ENCODE peak calls at places on chromosomes 16 and 17, in six cellular contexts. J, I, S, Z, U and Q are unnamed samples.

GRCh38 chr16:48231675-48232214 is 12.4 kb upstream of the LONP2 start:
- DNase-seq in Z (no peak), S (no peak), U (no peak), I (peak; percentile 59), J (no peak), Q (no peak)

GRCh38 chr17:5210853-5211252 is 19.2 kb upstream of the ZNF594 start:
- DNase-seq in S (no peak), Z (no peak), I (no peak), J (no peak), U (no peak), Q (no peak)

GRCh38 chr17:10622610-10623485 is 34.3 kb downstream of the MYH3 start:
- DNase-seq in U (no peak), S (no peak), I (no peak), J (no peak), Z (no peak), Q (no peak)

GRCh38 chr17:34542700-34543336 is 36.6 kb upstream of the TMEM132E start:
- DNase-seq in S (no peak), J (no peak), U (peak; percentile 46), Z (no peak), I (peak; percentile 2), Q (no peak)

GRCh38 chr17:7997186-7997585 is 5.2 kb upstream of the GUCY2D start:
- DNase-seq in S (peak; percentile 25), U (no peak), Z (no peak), J (no peak), I (peak; percentile 56), Q (peak; percentile 64)

GRCh38 chr17:68455756-68456528 is 1.4 kb downstream of the WIPI1 start:
- DNase-seq in S (no peak), Z (no peak), U (no peak), I (no peak), J (no peak), Q (no peak)

GRCh38 chr17:6110592-6110991 is 40.4 kb downstream of the WSCD1 start:
- DNase-seq in Z (no peak), U (no peak), J (no peak), S (no peak), I (no peak), Q (no peak)

GRCh38 chr16:17176199-17176598 is 294.6 kb downstream of the XYLT1 start:
- DNase-seq in S (no peak), J (no peak), I (no peak), U (no peak), Z (no peak), Q (no peak)

GRCh38 chr16:11740567-11740966 is 2.1 kb downstream of the TXNDC11 start:
- DNase-seq in S (no peak), U (no peak), I (peak; percentile 36), Z (no peak), J (no peak), Q (no peak)

GRCh38 chr16:11742536-11743307 is at the start of gene TXNDC11:
- DNase-seq in J (peak; percentile 100), Z (peak; percentile 100), S (peak; percentile 100), I (peak; percentile 98), U (peak; percentile 100), Q (peak; percentile 100)

GRCh38 chr16:11744075-11744470 is 1.4 kb upstream of the TXNDC11 start:
- DNase-seq in U (no peak), Z (no peak), I (no peak), J (no peak), S (no peak), Q (no peak)

GRCh38 chr16:11742041-11742535 is 569 bp downstream of the TXNDC11 start:
- DNase-seq in J (no peak), I (peak; percentile 18), Z (peak; percentile 85), S (peak; percentile 52), U (no peak), Q (peak; percentile 79)

GRCh38 chr16:11743308-11744074 is 834 bp upstream of the TXNDC11 start:
- DNase-seq in S (no peak), I (peak; percentile 9), J (no peak), U (no peak), Z (peak; percentile 77), Q (peak; percentile 83)
- TF ChIP-seq CTCF in S (no peak), I (no peak), J (no peak), U (no peak), Z (no peak), Q (no peak)

GRCh38 chr17:81302324-81302723 is 7.2 kb upstream of the SLC38A10 start:
- DNase-seq in J (peak; percentile 45), S (no peak), U (no peak), I (no peak), Z (no peak), Q (no peak)
- H3K27ac ChIP-seq in J (no peak overlapping the region), S (no peak overlapping the region), U (no peak overlapping the region), I (no peak overlapping the region), Z (no peak overlapping the region), Q (no peak overlapping the region)

GRCh38 chr16:89491238-89491869 is 993 bp upstream of the ANKRD11 start:
- DNase-seq in S (no peak), Z (no peak), U (no peak), J (no peak), I (no peak), Q (no peak)
- TF ChIP-seq CTCF in S (no peak), Z (no peak), U (no peak), J (no peak), I (no peak), Q (no peak)

GRCh38 chr17:77403854-77404253 is 263.1 kb downstream of the SEC14L1 start:
- DNase-seq in I (no peak), S (no peak), U (no peak), Z (no peak), J (no peak), Q (no peak)

GRCh38 chr17:77402159-77402731 is 261.5 kb downstream of the SEC14L1 start:
- DNase-seq in U (no peak), S (no peak), Z (no peak), J (no peak), I (no peak), Q (no peak)

GRCh38 chr17:77407321-77408277 is 266.8 kb downstream of the SEC14L1 start:
- DNase-seq in U (no peak), S (no peak), I (no peak), Z (no peak), J (no peak), Q (peak; percentile 96)

GRCh38 chr17:77405867-77406513 is 265.2 kb downstream of the SEC14L1 start:
- DNase-seq in Z (no peak), I (no peak), S (no peak), J (no peak), U (no peak), Q (no peak)

GRCh38 chr17:77404812-77405581 is 264.2 kb downstream of the SEC14L1 start:
- DNase-seq in S (no peak), Z (peak; percentile 78), J (no peak), I (no peak), U (no peak), Q (no peak)
- H3K27ac ChIP-seq in S (peak overlapping the region; percentile 71), Z (peak overlapping the region; percentile 68), J (peak overlapping the region; percentile 42), I (peak overlapping the region; percentile 19), U (no peak overlapping the region), Q (peak overlapping the region; percentile 96)

GRCh38 chr17:47738178-47738577 is 5.1 kb downstream of the TBX21 start:
- DNase-seq in J (no peak), I (no peak), Z (no peak), S (no peak), U (no peak), Q (peak; percentile 14)
- TF ChIP-seq CTCF in J (no peak), I (no peak), Z (no peak), S (no peak), U (no peak), Q (no peak)

GRCh38 chr17:57142925-57143324 is 57.9 kb downstream of the AKAP1 start:
- DNase-seq in J (no peak), Z (no peak), S (no peak), U (no peak), I (no peak), Q (no peak)
- H3K27ac ChIP-seq in J (no peak overlapping the region), Z (no peak overlapping the region), S (no peak overlapping the region), U (no peak overlapping the region), I (no peak overlapping the region), Q (no peak overlapping the region)

GRCh38 chr16:30521873-30522641 is 4.3 kb downstream of the ZNF768 start:
- DNase-seq in J (no peak), I (no peak), Z (no peak), S (no peak), U (no peak), Q (no peak)
- TF ChIP-seq CTCF in J (no peak), I (no peak), Z (no peak), S (no peak), U (no peak), Q (no peak)